ENCODE peak calls at places on chromosomes 11 and 22, in six cellular contexts. One of them, this sample, is unnamed.

GRCh38 chr11:64242920-64243854 is 2.3 kb downstream of the FKBP2 start:
- DNase-seq in upper lobe of left lung: peak; percentile 38
- DNase-seq in SJCRH30: peak; percentile 26
- DNase-seq in CD8-positive, alpha-beta T cell: no peak
- DNase-seq in MM.1S: no peak
- DNase-seq in GM23338: no peak
- DNase-seq in this sample: no peak

GRCh38 chr11:3894128-3894731 is 38.8 kb downstream of the STIM1 start:
- DNase-seq in upper lobe of left lung: no peak
- DNase-seq in SJCRH30: no peak
- DNase-seq in CD8-positive, alpha-beta T cell: no peak
- DNase-seq in MM.1S: no peak
- DNase-seq in GM23338: no peak
- DNase-seq in this sample: peak; percentile 79

GRCh38 chr11:33329705-33330329 is 72.6 kb downstream of the HIPK3 start:
- DNase-seq in upper lobe of left lung: no peak
- DNase-seq in SJCRH30: peak; percentile 73
- DNase-seq in CD8-positive, alpha-beta T cell: peak; percentile 24
- DNase-seq in MM.1S: peak; percentile 65
- DNase-seq in GM23338: peak; percentile 73
- DNase-seq in this sample: peak; percentile 28

GRCh38 chr11:122317337-122317736 is 201.3 kb upstream of the BLID start:
- DNase-seq in upper lobe of left lung: no peak
- DNase-seq in SJCRH30: peak; percentile 85
- DNase-seq in CD8-positive, alpha-beta T cell: no peak
- DNase-seq in MM.1S: no peak
- DNase-seq in GM23338: no peak
- DNase-seq in this sample: no peak

GRCh38 chr11:28384418-28384817 is 276.2 kb downstream of the METTL15 start:
- DNase-seq in upper lobe of left lung: no peak
- DNase-seq in SJCRH30: peak; percentile 49
- DNase-seq in CD8-positive, alpha-beta T cell: no peak
- DNase-seq in MM.1S: no peak
- DNase-seq in GM23338: no peak
- DNase-seq in this sample: peak; percentile 95

GRCh38 chr22:42388130-42388797 is 43.9 kb downstream of the NFAM1 start:
- DNase-seq in upper lobe of left lung: no peak
- DNase-seq in SJCRH30: peak; percentile 90
- DNase-seq in CD8-positive, alpha-beta T cell: no peak
- DNase-seq in MM.1S: no peak
- DNase-seq in GM23338: peak; percentile 58
- DNase-seq in this sample: no peak

GRCh38 chr11:106061936-106062591 is 15.1 kb downstream of the KBTBD3 start:
- DNase-seq in upper lobe of left lung: no peak
- DNase-seq in SJCRH30: no peak
- DNase-seq in CD8-positive, alpha-beta T cell: no peak
- DNase-seq in MM.1S: peak; percentile 23
- DNase-seq in GM23338: no peak
- DNase-seq in this sample: no peak

GRCh38 chr11:133797542-133797941 is 47.8 kb downstream of the SPATA19 start:
- DNase-seq in upper lobe of left lung: peak; percentile 44
- DNase-seq in SJCRH30: no peak
- DNase-seq in CD8-positive, alpha-beta T cell: no peak
- DNase-seq in MM.1S: no peak
- DNase-seq in GM23338: peak; percentile 12
- DNase-seq in this sample: no peak

GRCh38 chr22:23495614-23496444 is 84.3 kb downstream of the IGLL1 start:
- DNase-seq in upper lobe of left lung: no peak
- DNase-seq in SJCRH30: no peak
- DNase-seq in CD8-positive, alpha-beta T cell: no peak
- DNase-seq in MM.1S: no peak
- DNase-seq in GM23338: no peak
- DNase-seq in this sample: no peak

GRCh38 chr22:35921777-35922176 is 106.8 kb downstream of the RBFOX2 start:
- DNase-seq in upper lobe of left lung: no peak
- DNase-seq in SJCRH30: peak; percentile 87
- DNase-seq in CD8-positive, alpha-beta T cell: peak; percentile 7
- DNase-seq in MM.1S: peak; percentile 75
- DNase-seq in GM23338: peak; percentile 77
- DNase-seq in this sample: peak; percentile 84

GRCh38 chr11:2472428-2473186 is 27.8 kb downstream of the KCNQ1 start:
- DNase-seq in upper lobe of left lung: no peak
- DNase-seq in SJCRH30: no peak
- DNase-seq in CD8-positive, alpha-beta T cell: no peak
- DNase-seq in MM.1S: no peak
- DNase-seq in GM23338: no peak
- DNase-seq in this sample: no peak

GRCh38 chr11:44609028-44609782 is 43.7 kb downstream of the CD82 start:
- DNase-seq in upper lobe of left lung: no peak
- DNase-seq in SJCRH30: no peak
- DNase-seq in CD8-positive, alpha-beta T cell: peak; percentile 8
- DNase-seq in MM.1S: no peak
- DNase-seq in GM23338: no peak
- DNase-seq in this sample: no peak

GRCh38 chr22:19877626-19878339 is 23.1 kb upstream of the GNB1L start:
- DNase-seq in upper lobe of left lung: peak; percentile 62
- DNase-seq in SJCRH30: no peak
- DNase-seq in CD8-positive, alpha-beta T cell: no peak
- DNase-seq in MM.1S: no peak
- DNase-seq in GM23338: no peak
- DNase-seq in this sample: no peak

GRCh38 chr11:980438-981365 is 55.0 kb downstream of the AP2A2 start:
- DNase-seq in upper lobe of left lung: peak; percentile 48
- DNase-seq in SJCRH30: no peak
- DNase-seq in CD8-positive, alpha-beta T cell: no peak
- DNase-seq in MM.1S: no peak
- DNase-seq in GM23338: no peak
- DNase-seq in this sample: no peak

GRCh38 chr22:22388055-22388454 is 120.5 kb downstream of the ZNF280B start:
- DNase-seq in upper lobe of left lung: no peak
- DNase-seq in SJCRH30: peak; percentile 69
- DNase-seq in CD8-positive, alpha-beta T cell: no peak
- DNase-seq in MM.1S: no peak
- DNase-seq in GM23338: no peak
- DNase-seq in this sample: no peak

GRCh38 chr11:32918427-32918826 is 25.8 kb downstream of the QSER1 start:
- DNase-seq in upper lobe of left lung: no peak
- DNase-seq in SJCRH30: no peak
- DNase-seq in CD8-positive, alpha-beta T cell: no peak
- DNase-seq in MM.1S: no peak
- DNase-seq in GM23338: no peak
- DNase-seq in this sample: no peak

GRCh38 chr11:64760759-64761417 is 1.1 kb upstream of the PYGM start:
- DNase-seq in upper lobe of left lung: no peak
- DNase-seq in SJCRH30: peak; percentile 52
- DNase-seq in CD8-positive, alpha-beta T cell: no peak
- DNase-seq in MM.1S: no peak
- DNase-seq in GM23338: no peak
- DNase-seq in this sample: no peak

GRCh38 chr11:131686836-131687235 is 316.4 kb downstream of the NTM start:
- DNase-seq in upper lobe of left lung: peak; percentile 45
- DNase-seq in SJCRH30: no peak
- DNase-seq in CD8-positive, alpha-beta T cell: no peak
- DNase-seq in MM.1S: no peak
- DNase-seq in GM23338: no peak
- DNase-seq in this sample: no peak

GRCh38 chr11:8459711-8460399 is 134.2 kb downstream of the STK33 start:
- DNase-seq in upper lobe of left lung: no peak
- DNase-seq in SJCRH30: peak; percentile 96
- DNase-seq in CD8-positive, alpha-beta T cell: no peak
- DNase-seq in MM.1S: no peak
- DNase-seq in GM23338: no peak
- DNase-seq in this sample: no peak

GRCh38 chr11:2585566-2586090 is 114.2 kb downstream of the KCNQ1OT1 start:
- DNase-seq in upper lobe of left lung: peak; percentile 28
- DNase-seq in SJCRH30: no peak
- DNase-seq in CD8-positive, alpha-beta T cell: no peak
- DNase-seq in MM.1S: no peak
- DNase-seq in GM23338: no peak
- DNase-seq in this sample: peak; percentile 44

GRCh38 chr11:110428040-110428439 is 1.7 kb upstream of the FDX1 start:
- DNase-seq in upper lobe of left lung: no peak
- DNase-seq in SJCRH30: no peak
- DNase-seq in CD8-positive, alpha-beta T cell: no peak
- DNase-seq in MM.1S: no peak
- DNase-seq in GM23338: no peak
- DNase-seq in this sample: no peak

GRCh38 chr11:114679505-114679904 is 1.2 kb downstream of the NXPE2 start:
- DNase-seq in upper lobe of left lung: no peak
- DNase-seq in SJCRH30: no peak
- DNase-seq in CD8-positive, alpha-beta T cell: no peak
- DNase-seq in MM.1S: no peak
- DNase-seq in GM23338: no peak
- DNase-seq in this sample: no peak

GRCh38 chr22:42171417-42171816 is 40.8 kb upstream of the CYP2D6 start:
- DNase-seq in upper lobe of left lung: no peak
- DNase-seq in SJCRH30: no peak
- DNase-seq in CD8-positive, alpha-beta T cell: no peak
- DNase-seq in MM.1S: no peak
- DNase-seq in GM23338: no peak
- DNase-seq in this sample: no peak

GRCh38 chr11:68008381-68009337 is 1.5 kb upstream of the ALDH3B1 start:
- DNase-seq in upper lobe of left lung: no peak
- DNase-seq in SJCRH30: peak; percentile 60
- DNase-seq in CD8-positive, alpha-beta T cell: no peak
- DNase-seq in MM.1S: peak; percentile 94
- DNase-seq in GM23338: no peak
- DNase-seq in this sample: no peak

GRCh38 chr11:76861490-76861953 is 804 bp downstream of the ACER3 start:
- DNase-seq in upper lobe of left lung: no peak
- DNase-seq in SJCRH30: peak; percentile 26
- DNase-seq in CD8-positive, alpha-beta T cell: no peak
- DNase-seq in MM.1S: no peak
- DNase-seq in GM23338: peak; percentile 6
- DNase-seq in this sample: no peak

GRCh38 chr11:16883179-16883578 is 131.0 kb downstream of the PLEKHA7 start:
- DNase-seq in upper lobe of left lung: no peak
- DNase-seq in SJCRH30: no peak
- DNase-seq in CD8-positive, alpha-beta T cell: no peak
- DNase-seq in MM.1S: no peak
- DNase-seq in GM23338: peak; percentile 51
- DNase-seq in this sample: no peak

GRCh38 chr22:40031766-40032470 is 37.2 kb downstream of the FAM83F start:
- DNase-seq in upper lobe of left lung: peak; percentile 61
- DNase-seq in SJCRH30: no peak
- DNase-seq in CD8-positive, alpha-beta T cell: no peak
- DNase-seq in MM.1S: no peak
- DNase-seq in GM23338: no peak
- DNase-seq in this sample: no peak

GRCh38 chr11:123392813-123393212 is 37.3 kb upstream of the GRAMD1B start:
- DNase-seq in upper lobe of left lung: no peak
- DNase-seq in SJCRH30: no peak
- DNase-seq in CD8-positive, alpha-beta T cell: no peak
- DNase-seq in MM.1S: no peak
- DNase-seq in GM23338: no peak
- DNase-seq in this sample: no peak

GRCh38 chr11:76880314-76880713 is 19.6 kb downstream of the ACER3 start:
- DNase-seq in upper lobe of left lung: no peak
- DNase-seq in SJCRH30: no peak
- DNase-seq in CD8-positive, alpha-beta T cell: no peak
- DNase-seq in MM.1S: no peak
- DNase-seq in GM23338: no peak
- DNase-seq in this sample: no peak

GRCh38 chr22:24728790-24729637 is 45.5 kb downstream of the PIWIL3 start:
- DNase-seq in upper lobe of left lung: no peak
- DNase-seq in SJCRH30: peak; percentile 54
- DNase-seq in CD8-positive, alpha-beta T cell: no peak
- DNase-seq in MM.1S: no peak
- DNase-seq in GM23338: peak; percentile 9
- DNase-seq in this sample: no peak

GRCh38 chr11:100689141-100689540 is 2.1 kb downstream of the ARHGAP42 start:
- DNase-seq in upper lobe of left lung: no peak
- DNase-seq in SJCRH30: no peak
- DNase-seq in CD8-positive, alpha-beta T cell: no peak
- DNase-seq in MM.1S: no peak
- DNase-seq in GM23338: no peak
- DNase-seq in this sample: no peak
- H3K4me1 ChIP-seq in upper lobe of left lung: no peaks in the 10 kb centered on the region
- H3K4me1 ChIP-seq in SJCRH30: no peaks in the 10 kb centered on the region
- H3K4me1 ChIP-seq in CD8-positive, alpha-beta T cell: no peaks in the 10 kb centered on the region
- H3K4me1 ChIP-seq in MM.1S: peaks cover 17% of the 10 kb centered on the region
- H3K4me1 ChIP-seq in GM23338: peaks cover 28% of the 10 kb centered on the region
- H3K4me1 ChIP-seq in this sample: peaks cover 14% of the 10 kb centered on the region

GRCh38 chr22:50078761-50079160 is 6.5 kb downstream of the MLC1 start:
- DNase-seq in upper lobe of left lung: no peak
- DNase-seq in SJCRH30: no peak
- DNase-seq in CD8-positive, alpha-beta T cell: no peak
- DNase-seq in MM.1S: no peak
- DNase-seq in GM23338: no peak
- DNase-seq in this sample: no peak
- H3K27ac ChIP-seq in upper lobe of left lung: no peak overlapping the region
- H3K27ac ChIP-seq in SJCRH30: no peak overlapping the region
- H3K27ac ChIP-seq in CD8-positive, alpha-beta T cell: no peak overlapping the region
- H3K27ac ChIP-seq in MM.1S: no peak overlapping the region
- H3K27ac ChIP-seq in GM23338: no peak overlapping the region
- H3K27ac ChIP-seq in this sample: no peak overlapping the region

GRCh38 chr22:37659897-37660708 is 1.6 kb downstream of the PDXP start:
- DNase-seq in upper lobe of left lung: no peak
- DNase-seq in SJCRH30: no peak
- DNase-seq in CD8-positive, alpha-beta T cell: no peak
- DNase-seq in MM.1S: no peak
- DNase-seq in GM23338: no peak
- DNase-seq in this sample: no peak
- H3K4me1 ChIP-seq in upper lobe of left lung: peaks cover 33% of the 10 kb centered on the region
- H3K4me1 ChIP-seq in SJCRH30: peaks cover 28% of the 10 kb centered on the region
- H3K4me1 ChIP-seq in CD8-positive, alpha-beta T cell: peaks cover 33% of the 10 kb centered on the region
- H3K4me1 ChIP-seq in MM.1S: peaks cover 15% of the 10 kb centered on the region
- H3K4me1 ChIP-seq in GM23338: peaks cover 5% of the 10 kb centered on the region
- H3K4me1 ChIP-seq in this sample: peaks cover 39% of the 10 kb centered on the region

DNA sequence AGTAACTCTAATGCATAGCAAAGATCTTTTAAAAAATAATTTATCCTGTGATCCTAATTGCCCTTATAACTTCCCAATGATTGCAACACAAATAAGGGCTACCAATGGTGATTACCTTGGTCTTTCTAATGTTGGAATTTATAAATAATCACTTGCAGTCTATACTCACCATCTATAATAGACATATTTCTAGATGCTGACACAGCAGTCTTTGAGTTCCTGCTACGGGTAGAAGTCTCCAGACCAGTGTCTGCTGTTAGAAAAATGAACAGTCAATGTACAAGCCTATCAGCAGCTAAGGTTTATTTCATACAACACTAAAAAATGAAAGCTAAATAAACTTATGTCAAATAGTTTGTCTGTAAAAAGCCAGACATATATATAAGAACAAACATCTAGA is 44.4 kb upstream of the GPR83 start:
- DNase-seq in upper lobe of left lung: no peak
- DNase-seq in SJCRH30: no peak
- DNase-seq in CD8-positive, alpha-beta T cell: no peak
- DNase-seq in MM.1S: no peak
- DNase-seq in GM23338: no peak
- DNase-seq in this sample: no peak
- H3K27ac ChIP-seq in upper lobe of left lung: no peak overlapping the region
- H3K27ac ChIP-seq in SJCRH30: no peak overlapping the region
- H3K27ac ChIP-seq in CD8-positive, alpha-beta T cell: no peak overlapping the region
- H3K27ac ChIP-seq in MM.1S: no peak overlapping the region
- H3K27ac ChIP-seq in GM23338: no peak overlapping the region
- H3K27ac ChIP-seq in this sample: no peak overlapping the region

GRCh38 chr11:69643646-69644045 is 2.7 kb downstream of the CCND1 start:
- DNase-seq in upper lobe of left lung: no peak
- DNase-seq in SJCRH30: no peak
- DNase-seq in CD8-positive, alpha-beta T cell: no peak
- DNase-seq in MM.1S: no peak
- DNase-seq in GM23338: no peak
- DNase-seq in this sample: peak; percentile 41
- H3K4me1 ChIP-seq in upper lobe of left lung: peaks cover 40% of the 10 kb centered on the region
- H3K4me1 ChIP-seq in SJCRH30: peaks cover 4% of the 10 kb centered on the region
- H3K4me1 ChIP-seq in CD8-positive, alpha-beta T cell: peaks cover 24% of the 10 kb centered on the region
- H3K4me1 ChIP-seq in MM.1S: peaks cover 5% of the 10 kb centered on the region
- H3K4me1 ChIP-seq in GM23338: peaks cover 9% of the 10 kb centered on the region
- H3K4me1 ChIP-seq in this sample: peaks cover 69% of the 10 kb centered on the region